ENCODE peak calls at places on chromosomes 2 and 18, in four cellular contexts. A is NCI-H1436, Z is foreskin fibroblast, P is Calu3. N is an unnamed sample.

GRCh38 chr18:3873698-3874495 is 423.9 kb downstream of the TGIF1 start:
- DNase-seq in A (no peak), Z (no peak), P (no peak), N (no peak)

GRCh38 chr2:86243950-86244733 is 44.9 kb downstream of the MRPL35 start:
- DNase-seq in A (no peak), Z (no peak), P (no peak), N (no peak)

GRCh38 chr2:65700004-65700651 is 267.7 kb upstream of the SPRED2 start:
- DNase-seq in A (no peak), Z (no peak), P (no peak), N (no peak)

GRCh38 chr2:226609361-226609760 is 190.3 kb downstream of the IRS1 start:
- DNase-seq in A (no peak), Z (peak), P (no peak), N (peak)

GRCh38 chr2:160790738-160791137 is 297.1 kb upstream of the RBMS1 start:
- DNase-seq in A (no peak), Z (no peak), P (no peak), N (no peak)

GRCh38 chr2:112947374-112947773 is 30.4 kb upstream of the IL36G start:
- DNase-seq in A (no peak), Z (no peak), P (no peak), N (no peak)

GRCh38 chr18:79366177-79367094 is 29.3 kb upstream of the NFATC1 start:
- DNase-seq in A (no peak), Z (peak), P (no peak), N (peak)

GRCh38 chr2:241267249-241268067 is 48.0 kb downstream of the HDLBP start:
- DNase-seq in A (no peak), Z (no peak), P (no peak), N (no peak)

GRCh38 chr2:240250985-240251847 is 110.8 kb upstream of the OTOS start:
- DNase-seq in A (no peak), Z (peak), P (peak), N (peak)

GRCh38 chr2:202718614-202719013 is 83.8 kb downstream of the FAM117B start:
- DNase-seq in A (no peak), Z (peak), P (no peak), N (no peak)

GRCh38 chr2:236918513-236918912 is 167.2 kb upstream of the COPS8 start:
- DNase-seq in A (no peak), Z (no peak), P (no peak), N (no peak)

GRCh38 chr18:45083456-45083855 is 402.8 kb downstream of the SETBP1 start:
- DNase-seq in A (no peak), Z (no peak), P (no peak), N (no peak)

GRCh38 chr18:26233208-26233607 is 7.0 kb downstream of the TAF4B start:
- DNase-seq in A (no peak), Z (no peak), P (no peak), N (no peak)